ENCODE peak calls at places on chromosomes 11 and 22, in nine cellular contexts. M, D, O, K, F, E, J, G and H are unnamed samples.

GRCh38 chr11:34651551-34651950 is 30.7 kb downstream of the EHF start:
- DNase-seq in K (no peak), D (no peak), O (no peak), F (no peak), G (no peak), E (no peak), M (no peak), J (no peak), H (no peak)

GRCh38 chr22:40679249-40679963 is at the start of gene MCHR1:
- DNase-seq in D (no peak), G (peak), J (no peak), K (no peak), F (no peak), E (peak), M (no peak), O (no peak), H (no peak)

GRCh38 chr11:113781682-113782081 is 2.1 kb downstream of the CLDN25 start:
- DNase-seq in K (no peak), F (no peak), E (no peak), J (no peak), M (no peak), G (no peak), O (no peak), D (no peak), H (no peak)

GRCh38 chr11:43943931-43944751 is 1.7 kb downstream of the C11orf96 start:
- DNase-seq in G (no peak), D (no peak), O (no peak), F (no peak), M (no peak), K (no peak), J (peak), E (peak), H (no peak)

GRCh38 chr11:87878373-87878779 is 296.9 kb downstream of the RAB38 start:
- DNase-seq in K (peak), F (no peak), J (peak), E (no peak), D (no peak), M (no peak), O (peak), G (peak), H (peak)

GRCh38 chr11:112863304-112863703 is 97.9 kb upstream of the NCAM1 start:
- DNase-seq in K (no peak), F (no peak), J (no peak), E (no peak), D (no peak), O (no peak), M (no peak), G (no peak), H (no peak)

GRCh38 chr22:42560781-42561180 is 7.0 kb downstream of the SERHL2 start:
- DNase-seq in G (peak), O (no peak), F (no peak), K (no peak), E (peak), M (no peak), D (no peak), J (peak), H (peak)

GRCh38 chr22:39174498-39175120 is 22.1 kb upstream of the CBX7 start:
- DNase-seq in K (no peak), F (peak), M (peak), O (peak), E (peak), D (peak), J (peak), G (peak), H (no peak)

GRCh38 chr11:43614214-43614613 is 66.3 kb upstream of the HSD17B12 start:
- DNase-seq in D (no peak), G (no peak), F (no peak), E (no peak), M (no peak), O (no peak), J (no peak), K (no peak), H (no peak)

GRCh38 chr11:120068114-120068573 is 69.8 kb downstream of the TRIM29 start:
- DNase-seq in G (no peak), O (no peak), E (no peak), K (no peak), J (peak), M (no peak), D (no peak), F (no peak), H (no peak)

GRCh38 chr11:119533931-119534694 is 111.1 kb upstream of the THY1 start:
- DNase-seq in J (peak), K (no peak), M (peak), F (no peak), D (peak), E (peak), G (peak), O (peak), H (peak)

GRCh38 chr11:126546191-126546590 is 190.7 kb downstream of the ST3GAL4 start:
- DNase-seq in O (no peak), E (no peak), K (no peak), J (no peak), M (no peak), D (no peak), G (no peak), F (no peak), H (no peak)

GRCh38 chr11:58900479-58901420 is 38.5 kb upstream of the GLYATL1 start:
- DNase-seq in E (peak), G (peak), O (peak), M (peak), D (no peak), F (no peak), J (peak), K (peak), H (no peak)

GRCh38 chr11:104152941-104153340 is 11.0 kb downstream of the PDGFD start:
- DNase-seq in F (no peak), G (no peak), O (no peak), K (no peak), J (no peak), E (no peak), M (no peak), D (no peak), H (no peak)

GRCh38 chr11:114036958-114037357 is 22.6 kb upstream of the ZBTB16 start:
- DNase-seq in J (no peak), G (no peak), O (no peak), E (no peak), D (no peak), K (no peak), F (no peak), M (no peak), H (no peak)

GRCh38 chr11:70511345-70511744 is 113.0 kb downstream of the CTTN start:
- DNase-seq in O (no peak), K (no peak), D (no peak), E (no peak), M (no peak), F (no peak), G (no peak), J (no peak), H (no peak)

GRCh38 chr11:16792426-16792825 is 54.0 kb downstream of the C11orf58 start:
- DNase-seq in G (no peak), K (no peak), F (no peak), J (no peak), M (no peak), O (no peak), E (no peak), D (no peak), H (no peak)

GRCh38 chr11:23078289-23078971 is 218.2 kb upstream of the CCDC179 start:
- DNase-seq in J (no peak), G (no peak), F (no peak), D (no peak), M (no peak), K (no peak), O (no peak), E (no peak), H (no peak)

GRCh38 chr11:71488086-71488967 is 35.3 kb downstream of the NADSYN1 start:
- DNase-seq in K (no peak), E (no peak), J (no peak), G (no peak), O (no peak), D (no peak), F (no peak), M (no peak), H (no peak)

GRCh38 chr11:29260939-29261705 is 755.7 kb downstream of the KCNA4 start:
- DNase-seq in K (no peak), D (no peak), G (no peak), F (no peak), E (no peak), O (no peak), J (no peak), M (no peak), H (no peak)

GRCh38 chr11:94171693-94172440 is 43.2 kb downstream of the PANX1 start:
- DNase-seq in J (peak), G (peak), D (peak), K (no peak), F (no peak), O (no peak), M (peak), E (peak), H (peak)

GRCh38 chr11:85694385-85694980 is 8.5 kb upstream of the CCDC89 start:
- DNase-seq in D (no peak), E (no peak), F (no peak), O (no peak), J (no peak), G (peak), K (no peak), M (no peak), H (peak)

GRCh38 chr11:48104562-48104924 is 112.1 kb upstream of the OR4B1 start:
- DNase-seq in E (no peak), F (no peak), D (no peak), J (no peak), G (no peak), K (no peak), M (no peak), O (no peak), H (no peak)

GRCh38 chr11:118251858-118252652 is at the start of gene MPZL3:
- DNase-seq in M (peak), J (peak), F (peak), G (peak), E (peak), K (no peak), O (peak), D (peak), H (peak)

GRCh38 chr22:27842236-27842993 is 40.9 kb upstream of the MN1 start:
- DNase-seq in K (no peak), J (no peak), G (no peak), F (no peak), D (no peak), E (no peak), O (no peak), M (no peak), H (peak)

GRCh38 chr22:44381761-44382454 is 69.2 kb upstream of the SHISAL1 start:
- DNase-seq in G (no peak), E (peak), F (no peak), D (no peak), M (no peak), O (no peak), K (no peak), J (no peak), H (no peak)

GRCh38 chr22:50696799-50697561 is 24.4 kb downstream of the SHANK3 start:
- DNase-seq in D (no peak), F (no peak), E (peak), O (peak), G (no peak), K (no peak), J (no peak), M (no peak), H (peak)

GRCh38 chr22:19012308-19012990 is 76.4 kb upstream of the PRODH start:
- DNase-seq in E (no peak), K (no peak), F (no peak), D (no peak), G (no peak), J (no peak), M (no peak), O (no peak), H (no peak)

GRCh38 chr11:123576082-123576481 is 78.3 kb downstream of the SCN3B start:
- DNase-seq in O (no peak), J (no peak), E (no peak), K (no peak), M (no peak), G (no peak), D (no peak), F (no peak), H (no peak)

GRCh38 chr11:15765530-15765929 is 590.8 kb downstream of the SOX6 start:
- DNase-seq in K (no peak), G (no peak), E (no peak), F (no peak), O (no peak), J (no peak), D (no peak), M (no peak), H (no peak)

GRCh38 chr11:9567401-9567800 is 6.1 kb upstream of the WEE1 start:
- DNase-seq in G (no peak), D (no peak), M (no peak), F (no peak), E (no peak), J (no peak), O (no peak), K (no peak), H (no peak)

GRCh38 chr11:77672276-77672675 is 34.7 kb upstream of the CLNS1A start:
- DNase-seq in F (no peak), M (no peak), J (no peak), K (peak), E (no peak), O (no peak), G (no peak), D (no peak), H (peak)

GRCh38 chr11:72584933-72585597 is 89.2 kb downstream of the PDE2A start:
- DNase-seq in M (no peak), D (no peak), E (no peak), K (no peak), J (no peak), G (no peak), O (no peak), F (no peak), H (no peak)

GRCh38 chr11:61446211-61446651 is 16.3 kb downstream of the SDHAF2 start:
- DNase-seq in G (peak), O (peak), J (peak), D (peak), M (peak), E (peak), F (peak), K (peak), H (peak)

GRCh38 chr22:49793296-49793695 is 34.4 kb downstream of the BRD1 start:
- DNase-seq in D (no peak), K (no peak), G (no peak), O (no peak), M (no peak), F (no peak), E (no peak), J (no peak), H (no peak)

GRCh38 chr11:837189-837989 is 4.6 kb downstream of the CD151 start:
- DNase-seq in K (no peak), O (no peak), E (no peak), J (no peak), F (no peak), M (no peak), D (no peak), G (no peak), H (no peak)

GRCh38 chr22:38313384-38313955 is 3.8 kb downstream of the CSNK1E start:
- DNase-seq in D (no peak), E (no peak), M (no peak), G (peak), J (peak), K (peak), O (no peak), F (no peak), H (no peak)

GRCh38 chr11:128458316-128458715 is 129.0 kb downstream of the ETS1 start:
- DNase-seq in O (no peak), E (no peak), D (no peak), J (no peak), K (no peak), G (no peak), F (no peak), M (no peak), H (no peak)